ENCODE peak calls at places on chromosome 2, in six cellular contexts. C is left ventricle myocardium inferior; I is CD4-positive, CD25-positive, alpha-beta regulatory T cell; Y is PC-3; U is cardiac muscle cell; R is fibroblast of lung. A is an unnamed sample.

GRCh38 chr2:74436804-74437695 is 4.7 kb downstream of the RTKN start:
- DNase-seq in Y (no peak), U (peak; percentile 47), C (no peak), R (no peak), I (no peak), A (no peak)

GRCh38 chr2:183091318-183091953 is 12.9 kb downstream of the DUSP19 start:
- DNase-seq in U (no peak), C (no peak), Y (no peak), R (no peak), I (no peak), A (no peak)

GRCh38 chr2:5520352-5520996 is 171.7 kb upstream of the SOX11 start:
- DNase-seq in I (no peak), R (peak; percentile 55), C (peak; percentile 32), U (no peak), Y (peak; percentile 4), A (no peak)

GRCh38 chr2:9658972-9659371 is 28.2 kb upstream of the YWHAQ start:
- DNase-seq in C (no peak), R (peak; percentile 45), I (no peak), U (peak; percentile 42), Y (no peak), A (no peak)

GRCh38 chr2:200305797-200306718 is at the start of gene SPATS2L:
- DNase-seq in Y (peak; percentile 84), U (peak; percentile 91), C (peak; percentile 86), I (peak; percentile 42), R (peak; percentile 88), A (peak; percentile 28)

GRCh38 chr2:140990416-140990815 is 1140.4 kb downstream of the LRP1B start:
- DNase-seq in R (peak; percentile 94), Y (peak; percentile 51), C (no peak), I (no peak), U (peak; percentile 25), A (no peak)

GRCh38 chr2:88729061-88729745 is 37.7 kb downstream of the RPIA start:
- DNase-seq in R (peak; percentile 19), Y (peak; percentile 20), U (peak; percentile 32), I (no peak), C (no peak), A (no peak)

GRCh38 chr2:233793465-233794127 is 15.5 kb downstream of the MROH2A start:
- DNase-seq in U (no peak), I (no peak), C (no peak), Y (no peak), R (no peak), A (no peak)

GRCh38 chr2:12441750-12442626 is 274.7 kb upstream of the TRIB2 start:
- DNase-seq in C (no peak), U (no peak), Y (no peak), I (no peak), R (no peak), A (no peak)

GRCh38 chr2:29489568-29489967 is 374.4 kb downstream of the CLIP4 start:
- DNase-seq in I (no peak), R (no peak), U (no peak), C (no peak), Y (no peak), A (no peak)

GRCh38 chr2:38509322-38509946 is 93.3 kb downstream of the HNRNPLL start:
- DNase-seq in U (peak; percentile 75), I (no peak), Y (peak; percentile 71), C (no peak), R (peak; percentile 71), A (no peak)

GRCh38 chr2:16840496-16841172 is 175.0 kb upstream of the CYRIA start:
- DNase-seq in R (no peak), U (no peak), Y (no peak), I (no peak), C (no peak), A (no peak)

GRCh38 chr2:128477026-128477820 is 158.6 kb upstream of the HS6ST1 start:
- DNase-seq in C (no peak), Y (no peak), U (no peak), R (no peak), I (no peak), A (no peak)

GRCh38 chr2:153477096-153477555 is 1.4 kb downstream of the RPRM start:
- DNase-seq in I (no peak), Y (no peak), U (no peak), C (no peak), R (no peak), A (no peak)

GRCh38 chr2:64797881-64798590 is 144.3 kb upstream of the SERTAD2 start:
- DNase-seq in I (no peak), U (peak; percentile 41), Y (peak; percentile 97), R (peak; percentile 62), C (no peak), A (no peak)

GRCh38 chr2:9240745-9241144 is 34.1 kb downstream of the ASAP2 start:
- DNase-seq in U (no peak), C (no peak), R (no peak), I (no peak), Y (peak; percentile 58), A (no peak)

DNA sequence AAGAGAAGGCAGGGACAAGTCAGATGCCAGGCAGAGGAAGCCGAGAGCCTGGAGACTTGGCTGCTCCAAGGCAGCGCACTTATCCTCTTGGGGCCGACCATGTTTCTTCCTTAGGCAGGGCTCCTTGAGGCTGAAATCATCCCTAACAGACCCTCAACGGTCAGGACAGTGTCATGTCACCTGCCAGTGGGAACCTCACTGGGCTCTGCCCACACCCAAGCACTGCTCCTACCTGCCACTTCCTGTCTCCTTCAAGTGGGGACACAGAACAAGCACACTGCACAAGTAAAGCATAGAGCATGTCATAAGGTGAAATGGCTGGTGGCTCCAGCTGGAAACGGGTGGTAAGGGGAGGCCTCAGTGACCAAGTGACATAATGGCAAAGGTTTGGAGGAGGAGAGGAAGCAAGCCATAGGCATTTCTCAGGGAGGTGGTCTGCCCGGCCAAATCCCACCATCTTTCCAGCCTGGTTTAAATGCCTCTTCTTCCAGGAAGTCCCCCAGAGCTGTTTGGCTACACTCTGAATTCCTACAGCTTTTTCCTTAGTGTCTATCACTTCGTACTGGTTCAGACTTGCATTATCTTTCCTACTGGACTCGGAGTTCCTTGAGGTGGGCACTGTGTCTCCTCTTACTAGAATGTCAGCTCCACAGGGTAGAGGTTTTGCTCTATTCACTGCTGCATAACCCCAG is 7.3 kb upstream of the ATOH8 start:
- DNase-seq in C (no peak), U (no peak), R (no peak), Y (no peak), I (no peak), A (no peak)
- H3K4me1 ChIP-seq in C (peaks cover 96% of the 10 kb centered on the region), U (no peaks in the 10 kb centered on the region), R (peaks cover 40% of the 10 kb centered on the region), Y (peaks cover 16% of the 10 kb centered on the region), I (no peaks in the 10 kb centered on the region), A (no peaks in the 10 kb centered on the region)

GRCh38 chr2:32714521-32714920 is 86.7 kb downstream of the TTC27 start:
- DNase-seq in Y (no peak), I (no peak), R (no peak), C (no peak), U (no peak), A (no peak)

GRCh38 chr2:32711219-32711618 is 83.4 kb downstream of the TTC27 start:
- DNase-seq in U (peak; percentile 84), Y (peak; percentile 90), I (no peak), R (peak; percentile 95), C (no peak), A (no peak)

GRCh38 chr2:32712870-32713269 is 85.0 kb downstream of the TTC27 start:
- DNase-seq in I (no peak), U (peak; percentile 81), Y (no peak), R (peak; percentile 30), C (no peak), A (no peak)

GRCh38 chr2:32715391-32715841 is 87.6 kb downstream of the TTC27 start:
- DNase-seq in C (no peak), Y (no peak), R (no peak), I (no peak), U (no peak), A (no peak)

DNA sequence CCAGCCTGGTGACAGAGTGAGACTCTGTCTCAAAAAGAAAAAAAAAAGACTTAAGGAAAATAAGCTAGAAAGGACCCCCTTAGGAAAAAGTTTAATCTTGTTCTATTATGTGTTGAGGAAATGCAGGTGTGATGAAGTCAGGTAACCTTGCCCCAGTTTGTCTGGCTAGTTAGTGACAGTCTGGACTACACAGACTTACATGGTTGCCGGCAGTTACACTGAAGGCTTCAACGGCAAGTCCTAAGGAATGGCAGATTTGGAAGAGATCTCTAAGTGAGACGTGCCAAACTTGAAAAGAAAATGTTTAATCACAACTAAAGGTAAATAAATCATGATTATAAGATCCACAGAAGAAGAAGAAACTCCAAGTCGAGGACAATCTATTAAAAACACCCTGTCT is 84.1 kb downstream of the TTC27 start:
- DNase-seq in I (no peak), C (no peak), R (peak; percentile 17), Y (no peak), U (no peak), A (no peak)
- H3K27ac ChIP-seq in I (no peak overlapping the region), C (peak overlapping the region; percentile 82), R (no peak overlapping the region), Y (no peak overlapping the region), U (no peak overlapping the region), A (no peak overlapping the region)

GRCh38 chr2:25275575-25275965 is 66.2 kb downstream of the DNMT3A start:
- DNase-seq in Y (no peak), U (no peak), R (no peak), I (no peak), C (no peak), A (no peak)

GRCh38 chr2:25273985-25274550 is 67.7 kb downstream of the DNMT3A start:
- DNase-seq in I (peak; percentile 29), C (no peak), U (no peak), Y (no peak), R (no peak), A (no peak)

GRCh38 chr2:25274868-25275574 is 66.7 kb downstream of the DNMT3A start:
- DNase-seq in I (peak; percentile 19), Y (no peak), C (peak; percentile 53), U (peak; percentile 60), R (no peak), A (no peak)

GRCh38 chr2:25279091-25279651 is 62.6 kb downstream of the DNMT3A start:
- DNase-seq in U (peak; percentile 47), Y (no peak), I (no peak), R (peak; percentile 37), C (peak; percentile 73), A (no peak)

GRCh38 chr2:25276569-25277465 is 64.9 kb downstream of the DNMT3A start:
- DNase-seq in U (peak; percentile 42), Y (no peak), R (no peak), I (peak; percentile 75), C (peak; percentile 51), A (peak; percentile 74)
- H3K4me1 ChIP-seq in U (peaks cover 30% of the 10 kb centered on the region), Y (no peaks in the 10 kb centered on the region), R (peaks cover 7% of the 10 kb centered on the region), I (peaks cover 72% of the 10 kb centered on the region), C (peaks cover 71% of the 10 kb centered on the region), A (peaks cover 85% of the 10 kb centered on the region)

GRCh38 chr2:159265171-159265576 is 21.3 kb downstream of the WDSUB1 start:
- DNase-seq in U (peak; percentile 60), I (no peak), C (no peak), Y (peak; percentile 70), R (no peak), A (no peak)
- H3K27ac ChIP-seq in U (peak overlapping the region; percentile 86), I (no peak overlapping the region), C (no peak overlapping the region), Y (peak overlapping the region; percentile 5), R (no peak overlapping the region), A (no peak overlapping the region)

DNA sequence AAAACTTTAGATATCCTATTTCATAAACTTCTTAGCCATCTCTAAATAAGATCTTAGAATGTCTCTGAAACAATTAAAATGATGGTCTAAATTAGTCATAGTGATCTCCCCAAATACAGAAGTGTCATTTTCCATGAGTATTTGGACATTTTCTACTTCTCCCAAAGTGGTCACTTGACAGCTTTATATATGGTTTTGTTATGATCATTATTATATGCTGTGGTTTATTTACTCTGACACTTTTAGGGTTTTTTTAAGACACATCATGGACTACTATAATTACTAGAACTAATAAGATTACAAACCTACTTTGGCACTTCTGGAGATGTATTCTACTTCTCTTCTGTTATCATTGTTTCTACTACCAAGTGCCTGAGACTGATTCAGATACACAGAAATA is 47.1 kb downstream of the SLC25A12 start:
- DNase-seq in C (no peak), U (no peak), Y (no peak), I (no peak), R (no peak), A (no peak)
- H3K4me1 ChIP-seq in C (peaks cover 9% of the 10 kb centered on the region), U (peaks cover under 1% of the 10 kb centered on the region), Y (no peaks in the 10 kb centered on the region), I (no peaks in the 10 kb centered on the region), R (no peaks in the 10 kb centered on the region), A (no peaks in the 10 kb centered on the region)